ENCODE peak calls at places on chromosomes 16 and 17, in four cellular contexts. H, S, T and Y are unnamed samples.

GRCh38 chr17:56593073-56593740 is at the start of gene NOG:
- DNase-seq in T (peak), H (no peak), S (peak), Y (no peak)

GRCh38 chr17:19992803-19993713 is 15.4 kb upstream of the AKAP10 start:
- DNase-seq in S (peak), H (peak), T (peak), Y (peak)

GRCh38 chr17:29291163-29291752 is 2.7 kb downstream of the NUFIP2 start:
- DNase-seq in S (peak), H (no peak), T (peak), Y (peak)

GRCh38 chr17:16314189-16314588 is 39.1 kb downstream of the CENPV start:
- DNase-seq in T (no peak), S (no peak), H (no peak), Y (no peak)

GRCh38 chr16:30949655-30950515 is 1.0 kb downstream of the ORAI3 start:
- DNase-seq in S (peak), T (no peak), H (no peak), Y (peak)

GRCh38 chr16:59148756-59149155 is 414.6 kb upstream of the GOT2 start:
- DNase-seq in T (no peak), S (no peak), H (no peak), Y (no peak)

GRCh38 chr16:73053038-73053378 is 5.1 kb upstream of the ZFHX3 start:
- DNase-seq in S (no peak), T (no peak), H (no peak), Y (no peak)

GRCh38 chr16:56643080-56643778 is 4.8 kb downstream of the MT1A start:
- DNase-seq in H (peak), T (no peak), S (peak), Y (peak)